ENCODE peak calls at places on chromosomes 6 and 20, in six cellular contexts. One of them, this sample, is unnamed.
A peak's percentile ranks its signal among the peaks of the same experiment; 100 is the strongest.

GRCh38 chr6:43494766-43495165 is 15.4 kb downstream of the LRRC73 start:
- DNase-seq in RWPE1: no peak
- DNase-seq in HFF-Myc: no peak
- DNase-seq in colonic mucosa: no peak
- DNase-seq in suprapubic skin: no peak
- DNase-seq in HFFc6: no peak
- DNase-seq in this sample: no peak

GRCh38 chr6:169489642-169490408 is 212.0 kb downstream of the WDR27 start:
- DNase-seq in RWPE1: no peak
- DNase-seq in HFF-Myc: peak; percentile 56
- DNase-seq in colonic mucosa: no peak
- DNase-seq in suprapubic skin: no peak
- DNase-seq in HFFc6: no peak
- DNase-seq in this sample: no peak

GRCh38 chr6:106097368-106098231 is 11.5 kb downstream of the PRDM1 start:
- DNase-seq in RWPE1: no peak
- DNase-seq in HFF-Myc: no peak
- DNase-seq in colonic mucosa: peak; percentile 51
- DNase-seq in suprapubic skin: no peak
- DNase-seq in HFFc6: peak; percentile 33
- DNase-seq in this sample: peak; percentile 65

GRCh38 chr20:58458342-58459057 is 56.7 kb downstream of the APCDD1L start:
- DNase-seq in RWPE1: no peak
- DNase-seq in HFF-Myc: no peak
- DNase-seq in colonic mucosa: no peak
- DNase-seq in suprapubic skin: no peak
- DNase-seq in HFFc6: no peak
- DNase-seq in this sample: no peak

GRCh38 chr20:52823303-52823702 is 148.9 kb upstream of the TSHZ2 start:
- DNase-seq in RWPE1: no peak
- DNase-seq in HFF-Myc: no peak
- DNase-seq in colonic mucosa: no peak
- DNase-seq in suprapubic skin: no peak
- DNase-seq in HFFc6: no peak
- DNase-seq in this sample: no peak

GRCh38 chr6:43926644-43927524 is 156.9 kb downstream of the VEGFA start:
- DNase-seq in RWPE1: peak; percentile 89
- DNase-seq in HFF-Myc: no peak
- DNase-seq in colonic mucosa: peak; percentile 88
- DNase-seq in suprapubic skin: peak; percentile 46
- DNase-seq in HFFc6: peak; percentile 69
- DNase-seq in this sample: peak; percentile 86

GRCh38 chr6:138107752-138108592 is 753 bp upstream of the PERP start:
- DNase-seq in RWPE1: peak; percentile 53
- DNase-seq in HFF-Myc: no peak
- DNase-seq in colonic mucosa: peak; percentile 92
- DNase-seq in suprapubic skin: peak; percentile 77
- DNase-seq in HFFc6: no peak
- DNase-seq in this sample: no peak

GRCh38 chr6:32845381-32845884 is 1.6 kb upstream of the PSMB8 start:
- DNase-seq in RWPE1: no peak
- DNase-seq in HFF-Myc: no peak
- DNase-seq in colonic mucosa: no peak
- DNase-seq in suprapubic skin: no peak
- DNase-seq in HFFc6: no peak
- DNase-seq in this sample: no peak

GRCh38 chr6:41439524-41440418 is 104.4 kb downstream of the NCR2 start:
- DNase-seq in RWPE1: no peak
- DNase-seq in HFF-Myc: no peak
- DNase-seq in colonic mucosa: no peak
- DNase-seq in suprapubic skin: no peak
- DNase-seq in HFFc6: no peak
- DNase-seq in this sample: no peak

GRCh38 chr6:46996860-46997641 is 45.1 kb downstream of the ADGRF1 start:
- DNase-seq in RWPE1: no peak
- DNase-seq in HFF-Myc: no peak
- DNase-seq in colonic mucosa: peak; percentile 37
- DNase-seq in suprapubic skin: no peak
- DNase-seq in HFFc6: no peak
- DNase-seq in this sample: no peak

GRCh38 chr20:58565461-58566175 is 50.4 kb upstream of the APCDD1L start:
- DNase-seq in RWPE1: no peak
- DNase-seq in HFF-Myc: no peak
- DNase-seq in colonic mucosa: no peak
- DNase-seq in suprapubic skin: no peak
- DNase-seq in HFFc6: no peak
- DNase-seq in this sample: no peak

GRCh38 chr20:10433014-10433622 is 904 bp downstream of the MKKS start:
- DNase-seq in RWPE1: no peak
- DNase-seq in HFF-Myc: no peak
- DNase-seq in colonic mucosa: peak; percentile 26
- DNase-seq in suprapubic skin: peak; percentile 64
- DNase-seq in HFFc6: no peak
- DNase-seq in this sample: no peak

GRCh38 chr6:125014157-125014957 is 52.1 kb downstream of the RNF217 start:
- DNase-seq in RWPE1: peak; percentile 33
- DNase-seq in HFF-Myc: no peak
- DNase-seq in colonic mucosa: no peak
- DNase-seq in suprapubic skin: no peak
- DNase-seq in HFFc6: peak; percentile 20
- DNase-seq in this sample: no peak

GRCh38 chr20:33433465-33433864 is 10.1 kb downstream of the SNTA1 start:
- DNase-seq in RWPE1: no peak
- DNase-seq in HFF-Myc: no peak
- DNase-seq in colonic mucosa: no peak
- DNase-seq in suprapubic skin: no peak
- DNase-seq in HFFc6: no peak
- DNase-seq in this sample: no peak

GRCh38 chr6:225121-225721 is 67.1 kb upstream of the DUSP22 start:
- DNase-seq in RWPE1: peak; percentile 77
- DNase-seq in HFF-Myc: no peak
- DNase-seq in colonic mucosa: no peak
- DNase-seq in suprapubic skin: no peak
- DNase-seq in HFFc6: no peak
- DNase-seq in this sample: no peak

GRCh38 chr6:136347847-136348246 is 58.2 kb upstream of the BCLAF1 start:
- DNase-seq in RWPE1: peak; percentile 67
- DNase-seq in HFF-Myc: peak; percentile 3
- DNase-seq in colonic mucosa: no peak
- DNase-seq in suprapubic skin: peak; percentile 74
- DNase-seq in HFFc6: no peak
- DNase-seq in this sample: no peak

GRCh38 chr20:11027224-11027623 is 353.4 kb upstream of the JAG1 start:
- DNase-seq in RWPE1: no peak
- DNase-seq in HFF-Myc: no peak
- DNase-seq in colonic mucosa: no peak
- DNase-seq in suprapubic skin: no peak
- DNase-seq in HFFc6: no peak
- DNase-seq in this sample: no peak

GRCh38 chr6:28764014-28764723 is 159.6 kb downstream of the TRIM27 start:
- DNase-seq in RWPE1: no peak
- DNase-seq in HFF-Myc: no peak
- DNase-seq in colonic mucosa: no peak
- DNase-seq in suprapubic skin: no peak
- DNase-seq in HFFc6: no peak
- DNase-seq in this sample: no peak

GRCh38 chr6:12331951-12332749 is 42.0 kb downstream of the EDN1 start:
- DNase-seq in RWPE1: no peak
- DNase-seq in HFF-Myc: no peak
- DNase-seq in colonic mucosa: peak; percentile 56
- DNase-seq in suprapubic skin: no peak
- DNase-seq in HFFc6: no peak
- DNase-seq in this sample: peak; percentile 100

GRCh38 chr6:3208096-3208774 is 19.2 kb downstream of the TUBB2B start:
- DNase-seq in RWPE1: peak; percentile 50
- DNase-seq in HFF-Myc: peak; percentile 87
- DNase-seq in colonic mucosa: no peak
- DNase-seq in suprapubic skin: peak; percentile 90
- DNase-seq in HFFc6: peak; percentile 89
- DNase-seq in this sample: no peak

GRCh38 chr6:14178083-14178445 is 60.5 kb downstream of the CD83 start:
- DNase-seq in RWPE1: no peak
- DNase-seq in HFF-Myc: no peak
- DNase-seq in colonic mucosa: no peak
- DNase-seq in suprapubic skin: no peak
- DNase-seq in HFFc6: peak; percentile 30
- DNase-seq in this sample: no peak

GRCh38 chr6:1611572-1612385 is 2.1 kb downstream of the FOXC1 start:
- DNase-seq in RWPE1: peak; percentile 44
- DNase-seq in HFF-Myc: no peak
- DNase-seq in colonic mucosa: no peak
- DNase-seq in suprapubic skin: no peak
- DNase-seq in HFFc6: no peak
- DNase-seq in this sample: no peak

GRCh38 chr6:491233-491632 is 99.7 kb downstream of the IRF4 start:
- DNase-seq in RWPE1: no peak
- DNase-seq in HFF-Myc: no peak
- DNase-seq in colonic mucosa: no peak
- DNase-seq in suprapubic skin: no peak
- DNase-seq in HFFc6: no peak
- DNase-seq in this sample: no peak

GRCh38 chr6:136360783-136361182 is 71.1 kb upstream of the BCLAF1 start:
- DNase-seq in RWPE1: no peak
- DNase-seq in HFF-Myc: no peak
- DNase-seq in colonic mucosa: no peak
- DNase-seq in suprapubic skin: no peak
- DNase-seq in HFFc6: no peak
- DNase-seq in this sample: no peak

GRCh38 chr6:45946352-45946751 is 69.3 kb downstream of the CLIC5 start:
- DNase-seq in RWPE1: no peak
- DNase-seq in HFF-Myc: peak; percentile 78
- DNase-seq in colonic mucosa: no peak
- DNase-seq in suprapubic skin: no peak
- DNase-seq in HFFc6: peak; percentile 71
- DNase-seq in this sample: no peak

GRCh38 chr6:28542440-28543293 is 17.0 kb downstream of the GPX5 start:
- DNase-seq in RWPE1: peak; percentile 80
- DNase-seq in HFF-Myc: peak; percentile 70
- DNase-seq in colonic mucosa: peak; percentile 51
- DNase-seq in suprapubic skin: no peak
- DNase-seq in HFFc6: peak; percentile 97
- DNase-seq in this sample: peak; percentile 84

GRCh38 chr20:7505835-7506221 is 434.4 kb downstream of the HAO1 start:
- DNase-seq in RWPE1: no peak
- DNase-seq in HFF-Myc: no peak
- DNase-seq in colonic mucosa: no peak
- DNase-seq in suprapubic skin: no peak
- DNase-seq in HFFc6: no peak
- DNase-seq in this sample: no peak

GRCh38 chr20:2397091-2397490 is 16.4 kb downstream of the TGM6 start:
- DNase-seq in RWPE1: no peak
- DNase-seq in HFF-Myc: no peak
- DNase-seq in colonic mucosa: no peak
- DNase-seq in suprapubic skin: no peak
- DNase-seq in HFFc6: no peak
- DNase-seq in this sample: no peak

DNA sequence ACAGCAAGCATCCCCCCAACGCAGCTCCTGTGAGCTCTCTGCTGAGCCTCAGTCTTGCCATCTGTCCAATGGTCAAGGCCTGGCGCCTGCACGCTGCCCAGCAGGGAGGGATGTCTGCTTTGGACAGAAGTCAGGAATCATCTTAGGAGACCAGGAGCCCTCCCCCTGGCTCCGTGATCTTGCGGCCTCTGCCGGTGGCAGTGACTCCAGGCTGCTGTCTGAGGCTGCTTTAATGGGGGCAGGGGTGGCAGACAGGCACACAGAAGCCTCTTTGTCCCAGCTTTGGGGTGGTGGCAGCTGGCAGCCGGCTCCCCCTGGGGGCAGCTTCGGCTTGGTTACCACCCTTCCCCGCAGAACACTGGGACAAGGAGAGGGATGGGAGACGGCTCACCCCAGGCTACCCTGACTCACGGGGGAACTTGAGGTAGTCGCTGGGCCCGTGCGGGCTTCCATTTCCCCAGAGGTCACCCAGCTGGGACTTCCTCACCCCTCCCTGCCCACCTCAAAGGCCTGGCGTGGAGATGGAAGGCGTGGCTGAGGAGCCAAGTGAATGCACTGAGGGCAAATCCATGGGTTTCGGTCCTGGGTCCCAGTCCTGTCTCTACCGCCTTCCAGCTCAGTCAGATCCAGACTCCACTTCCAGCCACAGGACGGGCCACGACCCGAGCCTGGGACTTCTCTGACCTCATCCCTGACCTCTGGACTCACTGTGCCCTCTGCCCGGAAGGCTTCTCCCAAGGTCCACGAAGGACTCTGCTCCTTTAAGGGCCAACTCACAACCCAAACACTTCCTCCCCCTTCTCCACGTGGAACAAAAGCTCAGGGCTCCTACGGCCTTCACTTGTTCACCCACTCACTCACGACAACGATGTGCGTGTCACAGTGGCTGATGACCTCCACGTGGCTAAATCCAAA is 14.8 kb downstream of the PEDS1 start:
- DNase-seq in RWPE1: no peak
- DNase-seq in HFF-Myc: no peak
- DNase-seq in colonic mucosa: no peak
- DNase-seq in suprapubic skin: no peak
- DNase-seq in HFFc6: no peak
- DNase-seq in this sample: no peak
- TF ChIP-seq CTCF in RWPE1: no peak
- TF ChIP-seq CTCF in HFF-Myc: peak; percentile 12
- TF ChIP-seq CTCF in colonic mucosa: no peak
- TF ChIP-seq CTCF in suprapubic skin: no peak
- TF ChIP-seq CTCF in HFFc6: no peak
- TF ChIP-seq CTCF in this sample: peak; percentile 3

DNA sequence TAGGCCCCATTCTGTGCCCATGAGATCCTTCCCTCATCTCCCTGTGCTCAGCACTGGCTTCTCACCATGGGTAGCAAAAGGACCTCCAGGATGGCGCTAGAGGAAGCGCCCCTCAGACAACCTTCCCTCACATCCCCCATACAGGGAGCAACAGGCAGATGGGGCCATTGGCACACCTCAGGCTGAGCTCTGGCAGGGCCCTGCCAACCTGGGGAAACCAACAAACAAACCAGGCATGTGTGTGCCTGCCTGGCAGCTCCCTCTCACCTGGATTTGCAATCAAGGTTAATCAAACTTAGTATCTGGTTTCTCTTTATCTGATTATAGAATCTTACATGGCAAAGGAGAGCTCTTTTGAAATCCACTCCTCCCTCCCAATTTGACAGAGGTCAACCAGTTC is 134.9 kb downstream of the SLC23A2 start:
- DNase-seq in RWPE1: peak; percentile 13
- DNase-seq in HFF-Myc: no peak
- DNase-seq in colonic mucosa: no peak
- DNase-seq in suprapubic skin: no peak
- DNase-seq in HFFc6: no peak
- DNase-seq in this sample: no peak
- TF ChIP-seq CTCF in RWPE1: no peak
- TF ChIP-seq CTCF in HFF-Myc: no peak
- TF ChIP-seq CTCF in colonic mucosa: no peak
- TF ChIP-seq CTCF in suprapubic skin: no peak
- TF ChIP-seq CTCF in HFFc6: no peak
- TF ChIP-seq CTCF in this sample: peak; percentile 18

GRCh38 chr20:49801882-49802281 is 10.7 kb upstream of the SLC9A8 start:
- DNase-seq in RWPE1: no peak
- DNase-seq in HFF-Myc: no peak
- DNase-seq in colonic mucosa: no peak
- DNase-seq in suprapubic skin: no peak
- DNase-seq in HFFc6: no peak
- DNase-seq in this sample: no peak
- TF ChIP-seq CTCF in RWPE1: no peak
- TF ChIP-seq CTCF in HFF-Myc: no peak
- TF ChIP-seq CTCF in colonic mucosa: no peak
- TF ChIP-seq CTCF in suprapubic skin: no peak
- TF ChIP-seq CTCF in HFFc6: no peak
- TF ChIP-seq CTCF in this sample: no peak

GRCh38 chr20:63520939-63521601 is 505 bp downstream of the PPDPF start:
- DNase-seq in RWPE1: peak; percentile 92
- DNase-seq in HFF-Myc: no peak
- DNase-seq in colonic mucosa: peak; percentile 93
- DNase-seq in suprapubic skin: peak; percentile 84
- DNase-seq in HFFc6: peak; percentile 53
- DNase-seq in this sample: peak; percentile 21
- TF ChIP-seq CTCF in RWPE1: no peak
- TF ChIP-seq CTCF in HFF-Myc: no peak
- TF ChIP-seq CTCF in colonic mucosa: no peak
- TF ChIP-seq CTCF in suprapubic skin: no peak
- TF ChIP-seq CTCF in HFFc6: peak; percentile 26
- TF ChIP-seq CTCF in this sample: no peak

This sample was measured in LNCaP clone FGC.